ENCODE peak calls at places on chromosomes 3 and 15, in six cellular contexts. Q is ovary, B is RWPE1, Z is colonic mucosa, J is pancreas, S is HFF-Myc. E is an unnamed sample.

GRCh38 chr3:115156255-115156654 is 9.2 kb upstream of the ZBTB20 start:
- DNase-seq in J (no peak), S (no peak), B (no peak), Q (no peak), Z (no peak), E (no peak)

GRCh38 chr3:124643453-124643852 is 86.8 kb upstream of the UMPS start:
- DNase-seq in J (no peak), B (no peak), Z (no peak), Q (no peak), S (no peak), E (no peak)

GRCh38 chr15:68176601-68177000 is 28.5 kb downstream of the CALML4 start:
- DNase-seq in J (no peak), S (no peak), B (no peak), Q (no peak), Z (no peak), E (peak)

GRCh38 chr3:79139395-79140060 is 628.3 kb downstream of the ROBO1 start:
- DNase-seq in Z (no peak), B (no peak), Q (no peak), J (no peak), S (no peak), E (peak)

GRCh38 chr15:32831458-32831857 is 113.7 kb downstream of the GREM1 start:
- DNase-seq in Q (no peak), S (no peak), Z (no peak), J (no peak), B (no peak), E (no peak)

GRCh38 chr3:67593761-67594234 is 60.6 kb downstream of the SUCLG2 start:
- DNase-seq in J (no peak), B (no peak), Z (no peak), S (no peak), Q (no peak), E (peak)

GRCh38 chr3:7271631-7272030 is 410.7 kb downstream of the GRM7 start:
- DNase-seq in Z (no peak), S (no peak), B (no peak), Q (no peak), J (no peak), E (no peak)

GRCh38 chr15:32098033-32098432 is 67.7 kb downstream of the CHRNA7 start:
- DNase-seq in J (peak), B (no peak), S (no peak), Z (peak), Q (no peak), E (no peak)

GRCh38 chr3:122690096-122690495 is 9.5 kb downstream of the PARP14 start:
- DNase-seq in Z (no peak), B (no peak), S (no peak), Q (no peak), J (no peak), E (no peak)

GRCh38 chr3:130488288-130488687 is 28.7 kb upstream of the COL6A6 start:
- DNase-seq in B (no peak), J (no peak), S (no peak), Z (no peak), Q (no peak), E (peak)

GRCh38 chr15:64536244-64536836 is 76.0 kb downstream of the ZNF609 start:
- DNase-seq in Z (peak), S (peak), J (no peak), B (peak), Q (no peak), E (peak)

GRCh38 chr15:74978077-74978476 is 17.3 kb upstream of the SCAMP5 start:
- DNase-seq in J (no peak), S (no peak), Z (no peak), B (no peak), Q (no peak), E (no peak)

GRCh38 chr3:51706021-51706485 is 815 bp upstream of the GRM2 start:
- DNase-seq in Z (no peak), B (no peak), Q (peak), J (no peak), S (no peak), E (no peak)

GRCh38 chr3:52971895-52972294 is 74.0 kb downstream of the SFMBT1 start:
- DNase-seq in J (no peak), B (no peak), Q (no peak), S (no peak), Z (no peak), E (no peak)

GRCh38 chr3:100158877-100159563 is 44.7 kb upstream of the FILIP1L start:
- DNase-seq in Z (no peak), S (no peak), J (no peak), B (no peak), Q (no peak), E (peak)

GRCh38 chr15:36682091-36682490 is 102.7 kb downstream of the CDIN1 start:
- DNase-seq in Z (no peak), S (no peak), Q (no peak), J (no peak), B (no peak), E (peak)

DNA sequence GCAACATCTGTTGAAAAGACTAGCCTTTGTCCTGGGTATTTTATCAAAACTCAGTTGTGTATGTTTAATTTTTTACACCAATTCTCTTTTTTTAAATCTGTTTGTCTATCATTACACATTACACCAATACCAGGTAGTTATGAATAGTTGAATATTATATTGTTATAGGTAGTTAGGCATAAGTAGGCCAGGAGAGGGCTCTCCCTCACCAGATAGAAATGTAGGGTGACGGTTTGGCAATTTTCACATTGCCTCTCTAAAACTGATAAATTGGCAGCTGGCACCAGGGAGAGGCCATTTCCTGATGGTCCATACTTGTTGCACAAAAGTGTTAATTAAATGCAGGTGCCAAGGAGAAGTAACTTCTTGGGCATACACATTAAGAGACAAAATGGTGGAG is 483.1 kb upstream of the EPHA6 start:
- DNase-seq in Q (no peak), Z (no peak), B (peak), S (no peak), J (no peak), E (no peak)
- TF ChIP-seq CTCF in Q (no peak), Z (no peak), B (peak), S (no peak), J (no peak), E (no peak)

DNA sequence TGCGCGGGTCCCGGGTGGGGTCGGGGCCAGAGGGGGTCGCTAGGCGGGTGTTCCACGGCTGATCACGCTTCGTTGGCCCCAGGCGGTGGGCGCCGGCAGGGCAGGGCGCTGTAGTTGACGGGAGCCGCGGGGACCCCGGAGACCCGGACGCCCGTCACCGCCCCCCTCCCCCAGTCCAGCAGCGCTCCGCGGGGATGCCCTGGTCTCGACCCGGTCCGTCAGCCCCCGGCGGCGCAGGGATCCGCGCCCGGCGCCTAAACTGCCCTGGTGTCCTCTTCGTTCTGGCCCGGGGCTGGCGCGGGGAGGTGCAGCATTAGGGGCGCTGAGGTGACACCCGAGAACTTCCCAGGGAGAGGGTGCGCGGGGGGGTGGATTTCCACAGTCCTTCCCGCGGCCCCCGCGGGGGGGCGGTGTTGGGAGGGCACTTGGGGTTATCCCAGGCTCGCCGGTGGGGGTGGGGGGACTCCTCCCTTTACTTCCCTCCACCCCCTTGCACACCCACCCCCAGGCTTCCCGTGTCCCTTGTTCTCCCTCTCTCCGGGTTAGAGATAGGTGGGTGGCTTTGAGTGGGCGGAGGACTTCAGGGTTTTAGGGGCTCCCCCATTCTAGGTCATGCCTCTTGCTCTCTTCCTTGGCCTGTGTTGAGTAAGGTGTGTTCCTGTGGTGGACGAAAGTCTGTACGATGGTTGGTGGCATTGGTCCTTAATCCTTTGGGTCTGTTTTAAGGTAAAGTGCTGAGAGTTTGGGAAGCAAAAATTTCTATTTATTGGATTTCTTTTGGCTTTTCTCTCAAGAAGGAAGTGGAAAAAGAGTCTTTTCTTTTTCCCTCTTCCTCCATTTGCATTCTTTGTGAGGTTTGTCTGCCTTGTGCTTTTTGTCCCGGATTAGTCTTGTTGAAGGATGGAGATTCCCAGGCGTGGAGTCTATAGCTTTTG is 672 bp downstream of the SKIL start:
- DNase-seq in Q (peak), Z (peak), B (peak), S (no peak), J (peak), E (peak)
- TF ChIP-seq CTCF in Q (peak), Z (no peak), B (peak), S (peak), J (no peak), E (peak)

GRCh38 chr3:195120199-195120556 is 150.8 kb downstream of the XXYLT1 start:
- DNase-seq in B (no peak), S (no peak), Z (no peak), Q (no peak), J (no peak), E (no peak)

GRCh38 chr3:195118671-195119070 is 152.3 kb downstream of the XXYLT1 start:
- DNase-seq in Z (no peak), Q (no peak), B (no peak), J (no peak), S (no peak), E (no peak)

GRCh38 chr3:195116393-195117185 is 154.4 kb downstream of the XXYLT1 start:
- DNase-seq in Q (no peak), J (no peak), B (no peak), Z (no peak), S (no peak), E (no peak)

GRCh38 chr3:195119461-195120198 is 151.3 kb downstream of the XXYLT1 start:
- DNase-seq in B (peak), Z (no peak), S (peak), J (no peak), Q (no peak), E (peak)

DNA sequence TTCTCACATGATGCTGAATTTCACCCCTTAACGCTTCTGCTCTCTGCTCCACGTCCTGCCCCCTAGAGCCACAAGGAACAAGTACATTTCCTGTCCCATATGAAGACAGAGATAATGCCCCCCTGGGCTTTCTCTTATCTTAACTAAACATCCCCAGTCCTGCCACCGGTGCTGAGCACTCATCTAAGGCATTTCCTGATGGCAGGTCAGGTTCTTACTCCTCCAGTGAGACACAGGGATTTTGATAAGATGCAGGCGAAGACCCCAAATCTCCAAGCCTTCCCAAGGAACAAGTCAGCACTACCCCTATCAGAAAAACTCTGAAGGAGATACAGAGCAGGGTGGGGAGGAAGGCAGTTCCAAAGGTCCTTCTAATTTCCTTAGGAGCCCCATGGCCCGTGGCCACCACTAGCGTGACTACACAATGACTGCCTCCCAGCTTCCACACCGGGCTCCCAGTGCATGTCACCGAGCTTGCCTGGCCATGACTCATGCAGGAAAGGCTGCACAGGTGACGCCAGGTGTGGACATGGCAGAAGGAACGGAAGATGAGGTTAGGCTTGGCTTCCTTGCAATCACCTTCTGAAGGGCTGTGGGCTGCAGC is 152.9 kb downstream of the XXYLT1 start:
- DNase-seq in Z (peak), S (no peak), B (peak), Q (no peak), J (no peak), E (no peak)
- TF ChIP-seq CTCF in Z (no peak), S (peak), B (no peak), Q (no peak), J (no peak), E (peak)

GRCh38 chr3:132218817-132219390 is 98.3 kb upstream of the ACP3 start:
- DNase-seq in B (no peak), S (no peak), Z (no peak), Q (no peak), J (no peak), E (no peak)

GRCh38 chr3:132225664-132226063 is 91.5 kb upstream of the ACP3 start:
- DNase-seq in J (no peak), Q (no peak), Z (no peak), S (no peak), B (no peak), E (peak)

GRCh38 chr3:132222868-132223538 is 94.2 kb upstream of the ACP3 start:
- DNase-seq in B (no peak), Q (no peak), S (no peak), Z (no peak), J (peak), E (no peak)

DNA sequence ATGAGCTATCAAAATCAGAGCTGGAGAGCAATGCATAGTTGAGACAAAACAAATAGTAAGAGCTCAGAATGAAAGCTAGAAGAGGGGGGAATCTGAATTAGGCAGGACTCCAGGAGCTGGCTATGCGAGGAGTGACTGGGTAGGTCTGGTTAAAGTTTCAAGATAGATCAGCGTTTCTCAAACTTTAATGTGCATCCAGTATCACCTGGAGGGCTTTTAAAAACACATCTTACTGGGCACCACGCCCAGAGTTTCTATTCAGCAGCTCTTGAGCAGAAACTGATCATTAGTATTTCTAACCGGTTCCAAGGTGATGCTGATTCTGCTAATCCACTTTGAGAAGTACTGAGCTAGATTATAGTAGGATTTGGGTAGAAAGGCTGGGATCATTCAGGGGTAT is 96.2 kb upstream of the ACP3 start:
- DNase-seq in Z (no peak), B (no peak), J (no peak), S (no peak), Q (no peak), E (no peak)
- TF ChIP-seq CTCF in Z (no peak), B (no peak), J (no peak), S (no peak), Q (no peak), E (no peak)

DNA sequence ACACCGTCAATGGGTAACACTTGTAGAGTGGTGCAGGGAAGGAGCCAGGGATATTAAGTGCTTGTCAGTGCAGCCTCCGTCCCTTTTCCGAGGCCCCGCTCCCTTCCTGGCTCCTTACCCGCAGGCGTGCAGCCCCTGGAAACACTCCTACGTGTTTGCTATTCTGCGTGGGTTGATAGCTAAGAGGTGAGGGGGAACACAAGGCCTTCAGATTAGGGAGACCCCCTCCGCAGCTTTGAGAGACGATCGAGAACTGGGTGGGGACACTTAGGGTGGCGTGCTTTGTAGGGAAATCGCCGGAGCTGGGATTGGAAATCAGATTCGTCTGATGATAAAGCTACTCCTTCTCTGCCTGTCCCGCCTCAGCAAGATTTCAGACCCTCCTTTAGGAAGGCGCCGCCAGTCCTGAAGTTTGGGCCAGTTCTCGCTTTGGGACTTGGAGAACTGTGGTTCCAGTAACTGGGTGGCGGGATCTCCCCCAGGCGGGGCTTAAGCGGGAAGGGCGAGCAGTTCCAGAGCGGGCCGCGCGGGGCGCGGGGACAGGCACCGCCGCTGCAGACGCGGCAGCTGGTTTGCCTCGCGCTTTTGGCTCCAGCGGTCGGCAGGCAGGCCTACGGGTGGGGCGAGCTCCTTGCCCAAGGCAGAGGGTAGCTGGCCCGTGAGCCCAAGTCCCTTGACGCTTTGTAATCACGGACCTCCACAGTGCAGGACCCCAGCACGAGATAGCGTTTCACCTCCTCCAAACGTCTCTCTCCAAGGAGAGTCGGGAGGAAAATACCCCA is 8.0 kb upstream of the FAM107A start:
- DNase-seq in B (peak), Z (peak), J (peak), S (peak), Q (peak), E (peak)
- TF ChIP-seq CTCF in B (peak), Z (peak), J (peak), S (peak), Q (peak), E (peak)

DNA sequence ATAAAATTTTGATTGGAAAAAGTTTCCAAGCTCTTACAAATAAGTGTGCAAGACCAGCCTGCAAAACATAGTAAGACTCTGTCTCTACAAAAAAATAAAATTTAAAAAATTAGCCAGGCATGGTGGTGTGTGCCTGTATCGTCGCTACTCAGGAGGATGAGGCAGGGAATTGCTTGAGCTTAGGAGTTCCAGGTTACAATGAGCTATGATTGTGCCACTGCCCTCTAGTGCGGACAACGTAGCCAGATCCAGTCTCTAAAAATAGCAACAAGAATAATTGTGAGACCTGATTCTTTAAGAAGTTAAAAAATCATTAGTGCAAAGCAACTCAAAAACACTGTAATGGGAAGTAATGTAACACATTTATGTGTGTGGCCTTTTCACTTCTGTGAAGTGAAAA is 251.6 kb downstream of the RBMS3 start:
- DNase-seq in J (no peak), S (no peak), Z (no peak), B (no peak), Q (no peak), E (no peak)
- TF ChIP-seq CTCF in J (no peak), S (no peak), Z (no peak), B (no peak), Q (no peak), E (no peak)

GRCh38 chr3:50627407-50628051 is 10.6 kb downstream of the MAPKAPK3 start:
- DNase-seq in Z (no peak), Q (no peak), S (no peak), J (no peak), B (peak), E (peak)
- TF ChIP-seq CTCF in Z (no peak), Q (no peak), S (peak), J (no peak), B (no peak), E (peak)

DNA sequence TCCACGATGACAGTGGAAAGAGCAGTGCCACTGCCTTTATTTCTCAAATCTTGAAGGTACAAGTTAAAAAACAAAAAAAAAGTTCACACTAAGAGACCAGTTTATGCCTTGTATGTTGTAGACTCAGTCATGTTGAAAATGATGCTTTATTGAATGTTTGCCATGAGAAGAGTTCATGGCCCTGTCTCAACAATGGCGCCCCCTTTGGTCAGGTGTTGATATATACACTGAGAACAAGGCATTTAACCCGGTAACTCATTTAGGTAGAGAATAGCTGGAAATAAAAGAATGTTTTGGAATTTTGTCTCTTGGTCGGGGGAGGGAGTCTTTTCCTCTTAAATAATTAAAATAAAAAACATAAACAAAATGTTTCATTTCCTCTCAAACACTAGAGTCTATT is 145.6 kb upstream of the SLC2A2 start:
- DNase-seq in Z (no peak), J (no peak), B (no peak), Q (no peak), S (no peak), E (no peak)
- TF ChIP-seq CTCF in Z (no peak), J (no peak), B (no peak), Q (no peak), S (peak), E (peak)

E was measured in fibroblast of mammary gland.